ENCODE peak calls at places on chromosome 11, in ten cellular contexts. T is frontal cortex; K is stimulated activated CD4-positive, alpha-beta T cell treated with anti-CD3 and anti-CD28 coated beads, Interleukin-2, amount 100 ng/mL, for 24 hours; F is AG08396; D is lower lobe of right lung; Z is mesothelial cell of epicardium; X is CD8-positive, alpha-beta T cell; P is NCI-H524; U is kidney; N is hippocampal formation. G is an unnamed sample.

GRCh38 chr11:93512073-93512475 is 31.1 kb downstream of the SMCO4 start:
- DNase-seq in T (no peak), K (no peak), F (no peak), D (no peak), Z (no peak), X (no peak), P (no peak), U (no peak), N (no peak), G (no peak)

GRCh38 chr11:117923773-117924172 is 5.4 kb downstream of the TMPRSS13 start:
- DNase-seq in T (no peak), K (no peak), F (no peak), D (peak), Z (no peak), X (no peak), P (no peak), U (peak), N (no peak), G (no peak)

GRCh38 chr11:128766687-128767086 is 72.8 kb downstream of the FLI1 start:
- DNase-seq in T (no peak), K (no peak), F (no peak), D (no peak), Z (no peak), X (no peak), P (no peak), U (peak), N (no peak), G (peak)

GRCh38 chr11:29312817-29313216 is 704.0 kb downstream of the KCNA4 start:
- DNase-seq in T (no peak), K (no peak), F (no peak), D (no peak), Z (no peak), X (no peak), P (no peak), U (no peak), N (no peak), G (peak)

GRCh38 chr11:120883404-120884135 is 140.3 kb upstream of the TBCEL start:
- DNase-seq in T (no peak), K (no peak), F (peak), D (no peak), Z (no peak), X (no peak), P (no peak), U (peak), N (no peak), G (peak)

GRCh38 chr11:72141066-72141465 is 5.5 kb downstream of the FOLR3 start:
- DNase-seq in T (no peak), K (peak), F (peak), D (no peak), Z (no peak), X (no peak), P (no peak), U (no peak), N (no peak), G (peak)

GRCh38 chr11:34167961-34168360 is 62.5 kb downstream of the NAT10 start:
- DNase-seq in T (no peak), K (no peak), F (no peak), D (no peak), Z (no peak), X (no peak), P (no peak), U (peak), N (no peak), G (no peak)

GRCh38 chr11:72553748-72554147 is 119.4 kb upstream of the CLPB start:
- DNase-seq in T (no peak), K (peak), F (no peak), D (no peak), Z (no peak), X (no peak), P (no peak), U (no peak), N (no peak), G (no peak)

GRCh38 chr11:45658292-45658991 is 7.0 kb downstream of the CHST1 start:
- DNase-seq in T (peak), K (peak), F (peak), D (no peak), Z (no peak), X (no peak), P (no peak), U (peak), N (no peak), G (peak)

GRCh38 chr11:60343094-60343704 is 16.1 kb downstream of the MS4A6E start:
- DNase-seq in T (no peak), K (no peak), F (no peak), D (no peak), Z (no peak), X (no peak), P (no peak), U (no peak), N (no peak), G (peak)

GRCh38 chr11:8209208-8209807 is 40.5 kb upstream of the RIC3 start:
- DNase-seq in T (no peak), K (peak), F (no peak), D (no peak), Z (no peak), X (no peak), P (no peak), U (no peak), N (no peak), G (no peak)

GRCh38 chr11:77071671-77072605 is 5.2 kb downstream of the CAPN5 start:
- DNase-seq in T (no peak), K (no peak), F (no peak), D (peak), Z (no peak), X (no peak), P (no peak), U (no peak), N (no peak), G (peak)

GRCh38 chr11:76379811-76380160 is 1.1 kb downstream of the THAP12 start:
- DNase-seq in T (no peak), K (no peak), F (no peak), D (no peak), Z (no peak), X (no peak), P (no peak), U (no peak), N (no peak), G (no peak)

GRCh38 chr11:134032501-134033091 is 36.3 kb upstream of the JAM3 start:
- DNase-seq in T (no peak), K (no peak), F (no peak), D (peak), Z (no peak), X (no peak), P (peak), U (peak), N (peak), G (no peak)

GRCh38 chr11:97963528-97964331 is 1057.0 kb upstream of the CNTN5 start:
- DNase-seq in T (no peak), K (no peak), F (no peak), D (no peak), Z (no peak), X (no peak), P (no peak), U (no peak), N (no peak), G (peak)

GRCh38 chr11:94742645-94743044 is 25.5 kb upstream of the AMOTL1 start:
- DNase-seq in T (no peak), K (no peak), F (no peak), D (no peak), Z (no peak), X (no peak), P (no peak), U (no peak), N (no peak), G (no peak)

GRCh38 chr11:120335596-120335927 is 651 bp upstream of the ARHGEF12 start:
- DNase-seq in T (no peak), K (no peak), F (no peak), D (no peak), Z (peak), X (no peak), P (no peak), U (no peak), N (peak), G (peak)

GRCh38 chr11:106275151-106275550 is 197.7 kb downstream of the AASDHPPT start:
- DNase-seq in T (no peak), K (no peak), F (no peak), D (no peak), Z (no peak), X (no peak), P (no peak), U (no peak), N (no peak), G (no peak)

GRCh38 chr11:97502201-97502600 is 1112.4 kb downstream of the JRKL start:
- DNase-seq in T (no peak), K (no peak), F (no peak), D (no peak), Z (no peak), X (no peak), P (no peak), U (no peak), N (no peak), G (no peak)

GRCh38 chr11:19407692-19408091 is 166.9 kb upstream of the E2F8 start:
- DNase-seq in T (no peak), K (no peak), F (no peak), D (no peak), Z (no peak), X (no peak), P (no peak), U (no peak), N (no peak), G (no peak)

GRCh38 chr11:123641495-123641840 is 13.0 kb downstream of the SCN3B start:
- DNase-seq in T (no peak), K (no peak), F (no peak), D (no peak), Z (no peak), X (no peak), P (no peak), U (no peak), N (no peak), G (no peak)

GRCh38 chr11:73330569-73331093 is 22.6 kb downstream of the ARHGEF17 start:
- DNase-seq in T (no peak), K (no peak), F (no peak), D (no peak), Z (no peak), X (no peak), P (no peak), U (no peak), N (no peak), G (peak)

GRCh38 chr11:109772846-109773400 is 320.3 kb upstream of the ZC3H12C start:
- DNase-seq in T (no peak), K (no peak), F (no peak), D (no peak), Z (no peak), X (no peak), P (peak), U (no peak), N (peak), G (no peak)

GRCh38 chr11:67408437-67409200 is 4.7 kb downstream of the TBC1D10C start:
- DNase-seq in T (no peak), K (peak), F (no peak), D (no peak), Z (no peak), X (peak), P (no peak), U (no peak), N (no peak), G (no peak)

GRCh38 chr11:97751405-97751804 is 1269.3 kb upstream of the CNTN5 start:
- DNase-seq in T (no peak), K (no peak), F (no peak), D (no peak), Z (no peak), X (no peak), P (no peak), U (peak), N (no peak), G (no peak)

GRCh38 chr11:27754035-27755017 is 54.1 kb upstream of the BDNF start:
- DNase-seq in T (no peak), K (no peak), F (peak), D (no peak), Z (no peak), X (no peak), P (no peak), U (no peak), N (no peak), G (peak)

GRCh38 chr11:108009497-108010360 is 1.0 kb downstream of the CUL5 start:
- DNase-seq in T (no peak), K (peak), F (peak), D (no peak), Z (no peak), X (no peak), P (no peak), U (no peak), N (no peak), G (peak)

GRCh38 chr11:66266378-66267038 is 1.9 kb upstream of the RAB1B start:
- DNase-seq in T (no peak), K (no peak), F (no peak), D (no peak), Z (no peak), X (no peak), P (no peak), U (peak), N (no peak), G (no peak)

GRCh38 chr11:114169321-114169749 is 109.8 kb downstream of the ZBTB16 start:
- DNase-seq in T (no peak), K (no peak), F (no peak), D (no peak), Z (no peak), X (no peak), P (no peak), U (no peak), N (no peak), G (no peak)

GRCh38 chr11:68282141-68282860 is 10.5 kb upstream of the C11orf24 start:
- DNase-seq in T (no peak), K (peak), F (no peak), D (peak), Z (no peak), X (peak), P (no peak), U (no peak), N (no peak), G (no peak)

GRCh38 chr11:129739339-129739738 is 76.3 kb upstream of the TMEM45B start:
- DNase-seq in T (no peak), K (no peak), F (no peak), D (no peak), Z (no peak), X (no peak), P (no peak), U (no peak), N (no peak), G (no peak)

GRCh38 chr11:74559934-74560309 is 32.5 kb upstream of the POLD3 start:
- DNase-seq in T (no peak), K (no peak), F (no peak), D (no peak), Z (no peak), X (no peak), P (no peak), U (no peak), N (no peak), G (peak)

GRCh38 chr11:66238786-66239413 is 29.5 kb upstream of the RAB1B start:
- DNase-seq in T (no peak), K (no peak), F (no peak), D (no peak), Z (no peak), X (no peak), P (no peak), U (no peak), N (no peak), G (no peak)

GRCh38 chr11:18046116-18046777 is at the start of gene TPH1:
- DNase-seq in T (no peak), K (peak), F (peak), D (peak), Z (peak), X (no peak), P (peak), U (peak), N (no peak), G (peak)

GRCh38 chr11:57787920-57788716 is 26.5 kb downstream of the CTNND1 start:
- DNase-seq in T (no peak), K (no peak), F (no peak), D (peak), Z (no peak), X (no peak), P (no peak), U (no peak), N (peak), G (peak)